ENCODE peak calls at places on chromosomes 2 and 18, in four cellular contexts. G, R, O and W are unnamed samples.

GRCh38 chr2:235529621-235530020 is 35.8 kb downstream of the AGAP1 start:
- DNase-seq in O (no peak), R (no peak), G (no peak), W (no peak)

GRCh38 chr2:230920167-230920566 is 4.9 kb downstream of the GPR55 start:
- DNase-seq in O (no peak), G (no peak), R (no peak), W (no peak)

GRCh38 chr2:64466696-64467462 is 12.9 kb downstream of the LGALSL start:
- DNase-seq in O (no peak), G (no peak), R (no peak), W (no peak)

GRCh38 chr2:18345848-18346247 is 214.6 kb downstream of the RDH14 start:
- DNase-seq in O (no peak), R (peak), G (peak), W (no peak)

GRCh38 chr18:59140287-59140885 is 702 bp downstream of the SEC11C start:
- DNase-seq in O (no peak), G (peak), R (peak), W (no peak)

GRCh38 chr2:225002039-225002655 is 40.1 kb downstream of the DOCK10 start:
- DNase-seq in G (peak), O (peak), R (peak), W (no peak)

GRCh38 chr18:74499633-74500032 is 3.5 kb downstream of the CNDP2 start:
- DNase-seq in G (peak), R (no peak), O (no peak), W (no peak)

GRCh38 chr2:241901018-241901380 is 31.5 kb downstream of the RTP5 start:
- DNase-seq in G (no peak), O (no peak), R (no peak), W (peak)

GRCh38 chr2:109214651-109215371 is 85.8 kb downstream of the SH3RF3 start:
- DNase-seq in O (no peak), R (no peak), G (no peak), W (no peak)